ENCODE peak calls at places on chromosomes 3 and 15, in seven cellular contexts. L is GM04504, A is HuH-7, C is H9, V is NCI-H748 treated with DMSO at 0.1 percent for 48 hours, F is A549, W is body of pancreas. T is an unnamed sample.

GRCh38 chr3:188046561-188047213 is 107.3 kb upstream of the LPP start:
- DNase-seq in F (no peak), V (no peak), W (no peak), C (no peak), L (no peak), A (no peak), T (no peak)

GRCh38 chr3:130934442-130935089 is 40.7 kb downstream of the ATP2C1 start:
- DNase-seq in L (no peak), V (no peak), A (no peak), C (no peak), F (no peak), W (no peak), T (no peak)

GRCh38 chr3:108180214-108180613 is 42.0 kb downstream of the IFT57 start:
- DNase-seq in W (no peak), C (no peak), F (no peak), L (peak; percentile 44), A (no peak), V (peak; percentile 60), T (no peak)

GRCh38 chr3:125401402-125401801 is 26.3 kb upstream of the ZNF148 start:
- DNase-seq in V (no peak), L (peak; percentile 24), W (no peak), A (no peak), C (no peak), F (no peak), T (peak; percentile 70)

GRCh38 chr3:10957976-10958749 is 34.4 kb upstream of the SLC6A1 start:
- DNase-seq in V (no peak), C (no peak), A (no peak), F (no peak), L (no peak), W (no peak), T (no peak)

GRCh38 chr3:45509038-45509767 is 85.3 kb upstream of the LIMD1 start:
- DNase-seq in A (no peak), L (peak; percentile 83), C (peak; percentile 49), F (no peak), V (no peak), W (no peak), T (no peak)

GRCh38 chr3:36525115-36525711 is 144.9 kb downstream of the STAC start:
- DNase-seq in L (peak; percentile 84), W (no peak), A (no peak), F (peak; percentile 12), C (no peak), V (no peak), T (peak; percentile 20)

GRCh38 chr15:86164222-86164898 is 84.7 kb downstream of the AGBL1 start:
- DNase-seq in L (no peak), W (no peak), A (no peak), V (no peak), F (no peak), C (no peak), T (no peak)

GRCh38 chr3:105473521-105474223 is 107.0 kb downstream of the ALCAM start:
- DNase-seq in L (peak; percentile 65), C (no peak), V (no peak), F (no peak), W (no peak), A (no peak), T (peak; percentile 22)

GRCh38 chr3:133980035-133980434 is 49.7 kb downstream of the SLCO2A1 start:
- DNase-seq in C (no peak), A (no peak), F (no peak), W (no peak), V (no peak), L (no peak), T (no peak)

GRCh38 chr15:65094294-65094995 is 17.9 kb downstream of the KBTBD13 start:
- DNase-seq in L (no peak), A (no peak), V (no peak), C (no peak), W (no peak), F (no peak), T (no peak)

GRCh38 chr3:197040679-197041078 is 11.1 kb upstream of the MELTF start:
- DNase-seq in C (no peak), A (no peak), V (no peak), W (no peak), L (no peak), F (no peak), T (no peak)

GRCh38 chr3:157669403-157669802 is 166.2 kb upstream of the VEPH1 start:
- DNase-seq in C (no peak), A (no peak), W (no peak), V (no peak), F (no peak), L (peak; percentile 24), T (peak; percentile 9)

GRCh38 chr3:31762888-31763351 is 218.1 kb downstream of the OSBPL10 start:
- DNase-seq in W (no peak), L (no peak), C (no peak), V (no peak), A (no peak), F (no peak), T (no peak)

GRCh38 chr3:163490119-163490518 is 1588.2 kb downstream of the SI start:
- DNase-seq in W (peak; percentile 44), A (peak; percentile 12), L (peak; percentile 2), C (peak; percentile 85), F (peak; percentile 2), V (no peak), T (no peak)

GRCh38 chr15:88022711-88023110 is 233.8 kb downstream of the NTRK3 start:
- DNase-seq in F (no peak), L (no peak), W (no peak), C (no peak), A (no peak), V (peak; percentile 49), T (no peak)

GRCh38 chr15:47466357-47466756 is 250.9 kb upstream of the SEMA6D start:
- DNase-seq in L (no peak), C (no peak), F (no peak), W (no peak), V (peak; percentile 53), A (no peak), T (peak; percentile 55)

GRCh38 chr3:33372218-33373081 is 67.8 kb downstream of the UBP1 start:
- DNase-seq in L (no peak), A (peak; percentile 28), C (no peak), F (peak; percentile 29), V (peak; percentile 12), W (peak; percentile 53), T (peak; percentile 69)

GRCh38 chr15:62482715-62483429 is 317.8 kb upstream of the C2CD4B start:
- DNase-seq in L (no peak), A (peak; percentile 75), V (no peak), W (no peak), C (peak; percentile 85), F (peak; percentile 45), T (no peak)

GRCh38 chr15:40859206-40859851 is 14.7 kb downstream of the RHOV start:
- DNase-seq in L (peak; percentile 38), W (peak; percentile 94), V (peak; percentile 23), C (peak; percentile 95), A (peak; percentile 67), F (peak; percentile 82), T (no peak)

GRCh38 chr3:100796556-100796955 is 87.3 kb downstream of the TFG start:
- DNase-seq in W (no peak), L (no peak), F (no peak), A (no peak), C (no peak), V (peak; percentile 1), T (no peak)

GRCh38 chr15:83912343-83912742 is 258.4 kb downstream of the ADAMTSL3 start:
- DNase-seq in C (no peak), A (no peak), W (no peak), L (no peak), F (no peak), V (no peak), T (no peak)

GRCh38 chr3:182673336-182673735 is 120.0 kb upstream of the ATP11B start:
- DNase-seq in C (no peak), V (no peak), L (no peak), F (no peak), A (no peak), W (no peak), T (no peak)

GRCh38 chr15:92425578-92426225 is 32.0 kb downstream of the ST8SIA2 start:
- DNase-seq in V (no peak), L (no peak), W (no peak), F (no peak), C (peak; percentile 40), A (no peak), T (no peak)

GRCh38 chr3:49722896-49723295 is 855 bp downstream of the GMPPB start:
- DNase-seq in V (no peak), L (no peak), F (no peak), W (no peak), A (no peak), C (no peak), T (no peak)

GRCh38 chr15:83815506-83815905 is 161.6 kb downstream of the ADAMTSL3 start:
- DNase-seq in C (no peak), F (no peak), A (no peak), L (no peak), V (no peak), W (no peak), T (no peak)

GRCh38 chr15:40100947-40101905 is 7.5 kb downstream of the BMF start:
- DNase-seq in W (no peak), V (no peak), F (no peak), A (no peak), C (no peak), L (no peak), T (no peak)

GRCh38 chr15:101556273-101556672 is 66.8 kb upstream of the PCSK6 start:
- DNase-seq in L (no peak), A (no peak), V (no peak), F (no peak), C (no peak), W (no peak), T (no peak)

GRCh38 chr3:24185738-24186384 is 240.8 kb downstream of the NR1D2 start:
- DNase-seq in L (no peak), V (peak; percentile 20), W (peak; percentile 56), A (peak; percentile 69), C (peak; percentile 67), F (peak; percentile 36), T (peak; percentile 69)

GRCh38 chr3:143274291-143274690 is 154.7 kb downstream of the CHST2 start:
- DNase-seq in C (no peak), F (no peak), A (no peak), W (no peak), V (no peak), L (no peak), T (no peak)

GRCh38 chr3:139281512-139282196 is 62.2 kb upstream of the MRPS22 start:
- DNase-seq in L (peak; percentile 80), V (no peak), W (no peak), A (no peak), F (no peak), C (no peak), T (no peak)

GRCh38 chr15:63598467-63599400 is 1.5 kb downstream of the FBXL22 start:
- DNase-seq in V (no peak), W (no peak), A (no peak), F (no peak), C (no peak), L (no peak), T (no peak)

GRCh38 chr3:179791793-179792192 is 139.0 kb downstream of the USP13 start:
- DNase-seq in A (no peak), C (no peak), V (no peak), L (no peak), W (no peak), F (no peak), T (no peak)

GRCh38 chr3:156718622-156719300 is 44.4 kb downstream of the TIPARP start:
- DNase-seq in A (no peak), C (no peak), L (no peak), F (no peak), W (no peak), V (no peak), T (no peak)

T was measured in HS-27A.